ENCODE peak calls at places on chromosome 12, in six cellular contexts. One of them, this sample, is unnamed.
A peak's percentile ranks its signal among the peaks of the same experiment; 100 is the strongest.

GRCh38 chr12:116336542-116337065 is 59.1 kb upstream of the MED13L start:
- DNase-seq in HepG2: no peak
- DNase-seq in WTC11: no peak
- DNase-seq in GM12878: peak; percentile 67
- DNase-seq in K562: peak; percentile 67
- DNase-seq in H1: no peak
- DNase-seq in this sample: no peak

GRCh38 chr12:130555628-130556485 is 160.2 kb downstream of the RIMBP2 start:
- DNase-seq in HepG2: no peak
- DNase-seq in WTC11: no peak
- DNase-seq in GM12878: no peak
- DNase-seq in K562: no peak
- DNase-seq in H1: no peak
- DNase-seq in this sample: no peak

GRCh38 chr12:107079172-107080011 is 14.0 kb downstream of the CRY1 start:
- DNase-seq in HepG2: peak; percentile 24
- DNase-seq in WTC11: no peak
- DNase-seq in GM12878: no peak
- DNase-seq in K562: peak; percentile 20
- DNase-seq in H1: no peak
- DNase-seq in this sample: no peak

GRCh38 chr12:112997506-112997905 is 19.2 kb downstream of the OAS2 start:
- DNase-seq in HepG2: no peak
- DNase-seq in WTC11: no peak
- DNase-seq in GM12878: no peak
- DNase-seq in K562: no peak
- DNase-seq in H1: no peak
- DNase-seq in this sample: no peak

GRCh38 chr12:95429172-95429510 is 44.8 kb upstream of the METAP2 start:
- DNase-seq in HepG2: no peak
- DNase-seq in WTC11: no peak
- DNase-seq in GM12878: no peak
- DNase-seq in K562: no peak
- DNase-seq in H1: no peak
- DNase-seq in this sample: no peak

GRCh38 chr12:92624236-92624635 is 78.6 kb upstream of the PLEKHG7 start:
- DNase-seq in HepG2: no peak
- DNase-seq in WTC11: no peak
- DNase-seq in GM12878: no peak
- DNase-seq in K562: no peak
- DNase-seq in H1: no peak
- DNase-seq in this sample: no peak

GRCh38 chr12:11689591-11690158 is 40.2 kb downstream of the ETV6 start:
- DNase-seq in HepG2: no peak
- DNase-seq in WTC11: no peak
- DNase-seq in GM12878: no peak
- DNase-seq in K562: no peak
- DNase-seq in H1: no peak
- DNase-seq in this sample: no peak

GRCh38 chr12:19196959-19197630 is 67.6 kb downstream of the PLEKHA5 start:
- DNase-seq in HepG2: no peak
- DNase-seq in WTC11: no peak
- DNase-seq in GM12878: no peak
- DNase-seq in K562: no peak
- DNase-seq in H1: no peak
- DNase-seq in this sample: no peak

GRCh38 chr12:1205512-1206060 is 214.6 kb downstream of the ERC1 start:
- DNase-seq in HepG2: no peak
- DNase-seq in WTC11: no peak
- DNase-seq in GM12878: no peak
- DNase-seq in K562: no peak
- DNase-seq in H1: no peak
- DNase-seq in this sample: no peak

GRCh38 chr12:51593539-51593938 is 2.5 kb downstream of the SCN8A start:
- DNase-seq in HepG2: peak; percentile 20
- DNase-seq in WTC11: peak; percentile 40
- DNase-seq in GM12878: no peak
- DNase-seq in K562: no peak
- DNase-seq in H1: no peak
- DNase-seq in this sample: no peak

DNA sequence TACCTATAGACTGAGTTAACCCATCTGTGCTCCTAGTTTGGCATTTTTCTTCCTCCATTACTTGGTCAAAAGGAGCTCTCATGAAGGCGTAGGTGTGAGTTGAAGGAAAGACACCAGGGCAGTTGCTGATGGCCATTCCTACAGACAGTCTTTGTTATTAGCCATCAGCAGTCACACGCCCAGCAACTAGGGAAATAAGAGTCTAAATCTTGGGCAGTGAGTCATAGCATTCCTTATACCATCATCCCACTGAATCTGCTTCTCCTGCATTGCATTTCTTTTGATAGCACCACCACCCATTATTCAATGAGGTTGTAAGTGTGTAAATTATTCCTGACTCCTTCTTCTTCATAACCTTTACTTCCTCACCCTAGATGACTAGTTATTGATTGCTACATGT is 150.9 kb upstream of the IGF1 start:
- DNase-seq in HepG2: no peak
- DNase-seq in WTC11: no peak
- DNase-seq in GM12878: no peak
- DNase-seq in K562: no peak
- DNase-seq in H1: no peak
- DNase-seq in this sample: no peak
- TF ChIP-seq ATF3 in HepG2: no peak
- TF ChIP-seq ATF3 in WTC11: no peak
- TF ChIP-seq ATF3 in GM12878: no peak
- TF ChIP-seq ATF3 in K562: no peak
- TF ChIP-seq ATF3 in H1: no peak
- TF ChIP-seq ATF3 in this sample: no peak

GRCh38 chr12:110354172-110354780 is 49.2 kb downstream of the ANAPC7 start:
- DNase-seq in HepG2: no peak
- DNase-seq in WTC11: no peak
- DNase-seq in GM12878: no peak
- DNase-seq in K562: peak; percentile 66
- DNase-seq in H1: no peak
- DNase-seq in this sample: no peak
- TF ChIP-seq ATF3 in HepG2: no peak
- TF ChIP-seq ATF3 in WTC11: no peak
- TF ChIP-seq ATF3 in GM12878: no peak
- TF ChIP-seq ATF3 in K562: peak; percentile 96
- TF ChIP-seq ATF3 in H1: no peak
- TF ChIP-seq ATF3 in this sample: no peak

DNA sequence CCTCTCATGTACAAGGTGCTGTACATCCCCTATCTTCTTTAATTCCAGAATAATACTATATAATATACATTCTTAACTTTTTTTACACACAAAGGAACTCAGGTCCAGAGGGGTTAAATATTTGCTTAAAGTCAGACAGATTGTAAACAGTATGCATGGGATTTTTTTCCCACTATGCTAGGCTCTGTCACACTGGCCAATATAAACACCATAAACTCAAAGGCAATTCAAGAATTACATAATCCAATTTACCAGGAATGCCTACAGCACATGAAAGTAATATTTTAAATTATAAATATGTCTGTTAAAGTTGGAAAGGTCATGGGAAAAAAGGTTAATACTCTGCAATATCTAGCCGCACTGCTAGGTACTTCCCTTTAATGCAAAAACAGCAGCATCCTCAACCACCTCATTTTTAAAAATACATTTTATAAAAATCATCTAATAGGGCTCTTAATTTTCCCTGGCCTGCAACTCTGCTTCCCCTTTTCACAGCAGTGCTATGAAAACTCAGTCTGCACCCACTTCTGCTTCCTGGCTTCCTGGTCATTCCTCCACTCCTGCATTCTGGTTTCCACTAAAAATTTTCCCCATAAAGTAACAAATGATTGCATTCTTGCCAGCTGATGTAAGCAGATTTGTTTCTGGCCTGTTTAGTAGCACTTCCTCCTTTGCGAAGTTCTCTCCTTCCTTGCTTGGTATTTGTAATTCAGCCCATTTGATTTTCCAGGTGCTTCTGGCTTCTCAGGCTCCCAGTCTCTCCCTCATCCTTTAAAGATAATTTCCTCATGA is 128.1 kb downstream of the ITPR2 start:
- DNase-seq in HepG2: peak; percentile 20
- DNase-seq in WTC11: no peak
- DNase-seq in GM12878: no peak
- DNase-seq in K562: no peak
- DNase-seq in H1: no peak
- DNase-seq in this sample: no peak
- TF ChIP-seq ATF3 in HepG2: no peak
- TF ChIP-seq ATF3 in WTC11: no peak
- TF ChIP-seq ATF3 in GM12878: no peak
- TF ChIP-seq ATF3 in K562: no peak
- TF ChIP-seq ATF3 in H1: no peak
- TF ChIP-seq ATF3 in this sample: no peak

GRCh38 chr12:25681580-25681979 is 128.5 kb upstream of the LMNTD1 start:
- DNase-seq in HepG2: no peak
- DNase-seq in WTC11: no peak
- DNase-seq in GM12878: no peak
- DNase-seq in K562: no peak
- DNase-seq in H1: no peak
- DNase-seq in this sample: no peak
- TF ChIP-seq ATF3 in HepG2: no peak
- TF ChIP-seq ATF3 in WTC11: no peak
- TF ChIP-seq ATF3 in GM12878: no peak
- TF ChIP-seq ATF3 in K562: no peak
- TF ChIP-seq ATF3 in H1: no peak
- TF ChIP-seq ATF3 in this sample: no peak